ENCODE peak calls at places on chromosomes 5 and 9, in four cellular contexts. X is dorsolateral prefrontal cortex, A is brain microvascular endothelial cell, E is GM13977. Q is an unnamed sample.
A peak's percentile ranks its signal among the peaks of the same experiment; 100 is the strongest.

GRCh38 chr9:17988489-17988888 is 409.6 kb downstream of the SH3GL2 start:
- DNase-seq in X (no peak), E (no peak), A (no peak), Q (no peak)

GRCh38 chr9:75878461-75878860 is 12.0 kb upstream of the PCSK5 start:
- DNase-seq in E (no peak), X (no peak), A (no peak), Q (no peak)

GRCh38 chr9:121308765-121309164 is 40.8 kb downstream of the GSN start:
- DNase-seq in X (no peak), A (no peak), E (no peak), Q (no peak)

GRCh38 chr5:111829701-111830100 is 72.7 kb upstream of the NREP start:
- DNase-seq in E (no peak), X (no peak), A (peak; percentile 96), Q (peak; percentile 8)

GRCh38 chr5:12413075-12413474 is 508.8 kb upstream of the CTNND2 start:
- DNase-seq in E (no peak), A (no peak), X (no peak), Q (no peak)

GRCh38 chr5:169242849-169243186 is 58.1 kb downstream of the SLIT3 start:
- DNase-seq in E (no peak), X (no peak), A (no peak), Q (no peak)

GRCh38 chr5:96597441-96598020 is 64.6 kb upstream of the CAST start:
- DNase-seq in E (no peak), A (peak; percentile 42), X (no peak), Q (no peak)

GRCh38 chr5:135509995-135510394 is 25.8 kb downstream of the NEUROG1 start:
- DNase-seq in A (no peak), E (no peak), X (no peak), Q (no peak)

GRCh38 chr5:154390096-154390495 is 55.7 kb upstream of the SAP30L start:
- DNase-seq in A (peak; percentile 85), X (no peak), E (no peak), Q (no peak)

GRCh38 chr9:110276827-110277226 is 20.5 kb upstream of the TXN start:
- DNase-seq in E (no peak), X (no peak), A (no peak), Q (no peak)

GRCh38 chr9:98610196-98610595 is 98.5 kb downstream of the GABBR2 start:
- DNase-seq in A (no peak), X (no peak), E (no peak), Q (peak; percentile 27)

GRCh38 chr9:97768731-97769130 is 71.6 kb upstream of the XPA start:
- DNase-seq in E (no peak), A (peak; percentile 30), X (no peak), Q (no peak)

GRCh38 chr5:998276-998974 is 10.2 kb upstream of the NKD2 start:
- DNase-seq in A (no peak), X (peak; percentile 2), E (no peak), Q (no peak)

GRCh38 chr9:123102380-123103113 is 69.1 kb downstream of the GPR21 start:
- DNase-seq in E (no peak), A (peak; percentile 12), X (no peak), Q (peak; percentile 1)

GRCh38 chr5:157855404-157855994 is 3.4 kb downstream of the CLINT1 start:
- DNase-seq in X (peak; percentile 66), E (no peak), A (peak; percentile 58), Q (peak; percentile 34)

GRCh38 chr5:93395891-93396465 is 185.0 kb downstream of the NR2F1-AS1 start:
- DNase-seq in E (no peak), A (no peak), X (peak; percentile 38), Q (no peak)

GRCh38 chr5:157306092-157306491 is 40.2 kb downstream of the CYFIP2 start:
- DNase-seq in E (no peak), A (no peak), X (no peak), Q (no peak)

GRCh38 chr5:103602465-103602864 is 39.9 kb upstream of the NUDT12 start:
- DNase-seq in X (no peak), A (no peak), E (no peak), Q (no peak)

GRCh38 chr5:106959447-106959846 is 711.3 kb downstream of the EFNA5 start:
- DNase-seq in X (no peak), E (no peak), A (no peak), Q (no peak)

GRCh38 chr5:172101547-172102225 is 86.3 kb downstream of the STK10 start:
- DNase-seq in E (no peak), X (no peak), A (no peak), Q (no peak)

GRCh38 chr9:133666387-133666786 is 30.2 kb downstream of the DBH start:
- DNase-seq in A (no peak), E (no peak), X (no peak), Q (no peak)

GRCh38 chr5:32285489-32286138 is 27.1 kb downstream of the MTMR12 start:
- DNase-seq in A (no peak), X (no peak), E (no peak), Q (no peak)

GRCh38 chr9:130607640-130608420 is 28.5 kb downstream of the FUBP3 start:
- DNase-seq in A (peak; percentile 6), E (no peak), X (peak; percentile 42), Q (no peak)

GRCh38 chr5:2196416-2196815 is 313.7 kb upstream of the IRX4 start:
- DNase-seq in X (no peak), E (no peak), A (no peak), Q (no peak)

GRCh38 chr9:105437704-105438103 is 10.1 kb upstream of the FSD1L start:
- DNase-seq in A (no peak), E (no peak), X (no peak), Q (no peak)

GRCh38 chr9:134724231-134724911 is 82.8 kb downstream of the COL5A1 start:
- DNase-seq in X (no peak), E (no peak), A (peak; percentile 54), Q (no peak)

GRCh38 chr9:29118555-29118954 is 1545.3 kb upstream of the C9orf72 start:
- DNase-seq in E (no peak), X (no peak), A (no peak), Q (no peak)

GRCh38 chr9:34457266-34458012 is 931 bp downstream of the FAM219A start:
- DNase-seq in X (peak; percentile 75), A (peak; percentile 53), E (no peak), Q (no peak)

GRCh38 chr9:37172511-37172910 is 52.1 kb downstream of the ZCCHC7 start:
- DNase-seq in X (no peak), E (no peak), A (no peak), Q (no peak)

GRCh38 chr5:140151719-140152609 is 23.0 kb upstream of the CYSTM1 start:
- DNase-seq in A (no peak), X (no peak), E (no peak), Q (no peak)

GRCh38 chr5:138503487-138504270 is 38.4 kb downstream of the EGR1 start:
- DNase-seq in A (peak; percentile 33), X (no peak), E (peak; percentile 57), Q (peak; percentile 46)

GRCh38 chr5:136808756-136809155 is 443.4 kb upstream of the TRPC7 start:
- DNase-seq in E (no peak), A (no peak), X (no peak), Q (no peak)

GRCh38 chr5:35777358-35778087 is 79.2 kb upstream of the IL7R start:
- DNase-seq in E (peak; percentile 22), X (peak; percentile 71), A (peak; percentile 73), Q (peak; percentile 48)

GRCh38 chr5:75921011-75921410 is 162.2 kb upstream of the SV2C start:
- DNase-seq in E (no peak), X (no peak), A (no peak), Q (no peak)

GRCh38 chr9:134590240-134591081 is 51.1 kb upstream of the COL5A1 start:
- DNase-seq in X (no peak), E (no peak), A (no peak), Q (no peak)

GRCh38 chr5:172892713-172893112 is 58.7 kb downstream of the ERGIC1 start:
- DNase-seq in A (no peak), X (no peak), E (no peak), Q (no peak)

DNA sequence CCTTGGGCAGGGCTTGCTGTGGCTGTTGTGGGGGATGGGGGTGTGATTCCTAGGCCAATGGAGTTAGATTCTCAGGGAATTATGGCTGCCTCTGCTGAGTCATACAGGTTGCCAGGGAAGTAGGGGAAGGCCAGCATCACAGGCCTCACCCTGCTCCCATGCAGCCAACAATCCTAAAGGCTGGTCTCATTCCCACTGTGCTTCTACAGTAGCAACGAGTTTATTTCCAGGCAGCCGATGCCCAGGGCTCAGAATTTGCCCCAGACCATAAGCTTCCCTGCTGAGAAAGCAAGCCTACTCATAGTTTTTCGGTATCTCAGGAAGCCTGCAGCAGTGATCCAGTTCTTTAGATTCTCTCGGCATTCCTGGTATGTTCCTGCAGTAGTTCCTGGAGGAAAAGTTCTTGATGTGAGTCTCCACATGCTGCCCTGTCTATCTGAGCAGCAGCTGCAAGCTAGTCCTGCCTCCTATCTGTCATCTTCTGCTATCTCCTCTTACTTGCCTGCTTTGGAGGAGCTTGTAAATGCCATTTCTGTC is 59.3 kb upstream of the SELENOP start:
- DNase-seq in X (no peak), E (no peak), A (peak; percentile 30), Q (no peak)
- TF ChIP-seq CTCF in X (peak; percentile 48), E (no peak), A (peak; percentile 6), Q (no peak)

DNA sequence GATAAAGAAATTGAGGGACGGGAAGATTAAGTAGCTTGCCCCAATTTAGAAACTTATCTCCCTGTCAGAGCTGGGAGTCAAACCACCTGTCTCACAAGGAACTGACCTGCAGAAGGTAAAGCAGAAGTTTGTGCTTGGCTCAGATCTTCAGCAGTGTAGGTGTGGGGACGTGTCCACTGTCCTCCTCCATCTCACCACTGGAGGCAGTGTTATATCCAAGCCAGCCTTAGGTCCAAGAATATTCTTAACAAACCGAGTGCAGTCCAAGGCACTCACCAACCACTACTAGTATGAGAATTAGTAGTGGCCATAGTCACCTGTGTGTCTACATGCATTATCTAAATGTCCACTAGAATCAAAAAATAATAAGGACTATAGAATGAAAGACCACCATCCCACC is 86.3 kb upstream of the IRX1 start:
- DNase-seq in E (no peak), A (no peak), X (no peak), Q (no peak)
- TF ChIP-seq CTCF in E (no peak), A (no peak), X (no peak), Q (no peak)

GRCh38 chr5:80960531-80961375 is 590 bp downstream of the RASGRF2 start:
- DNase-seq in A (no peak), X (no peak), E (peak; percentile 38), Q (no peak)
- TF ChIP-seq CTCF in A (no peak), X (peak; percentile 46), E (no peak), Q (peak; percentile 4)

GRCh38 chr5:125668904-125669303 is 754.3 kb upstream of the GRAMD2B start:
- DNase-seq in A (no peak), E (no peak), X (no peak), Q (no peak)

DNA sequence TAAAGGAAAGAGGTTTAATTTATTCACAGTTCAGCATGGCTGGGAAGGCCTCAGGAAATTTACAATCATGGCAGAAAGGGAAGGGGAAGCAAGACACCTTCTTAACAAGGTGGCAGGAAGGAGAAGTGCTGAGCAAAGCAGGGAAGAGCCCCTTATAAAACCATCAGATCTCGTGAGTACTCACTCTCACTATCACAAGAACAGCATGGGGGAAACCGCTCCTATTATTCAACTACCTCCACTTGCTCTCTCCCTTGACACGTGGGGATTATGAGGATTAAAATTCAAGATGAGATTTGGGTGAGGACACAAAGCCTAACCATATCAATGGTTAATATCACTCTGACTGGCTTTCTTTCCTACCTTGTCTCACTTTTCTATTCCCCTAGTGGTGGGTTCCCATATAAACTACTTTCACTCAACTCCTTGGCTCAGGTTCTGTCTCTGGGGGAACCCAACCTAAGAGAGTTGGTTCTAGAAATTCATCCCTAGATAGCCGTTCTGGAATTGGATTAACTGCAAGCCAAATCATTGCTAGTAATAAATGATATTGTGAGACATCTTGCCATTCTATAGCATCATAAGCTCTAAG is 749.8 kb upstream of the GRAMD2B start:
- DNase-seq in E (no peak), A (no peak), X (no peak), Q (no peak)
- TF ChIP-seq CTCF in E (no peak), A (peak; percentile 18), X (no peak), Q (no peak)